ENCODE peak calls at places on chromosome 15, in ten cellular contexts. I is activated CD8-positive, alpha-beta memory T cell treated with anti-CD3 and anti-CD28 coated beads, Interleukin-2, amount 50 U/mL, for 48 hours; T is kidney glomerular epithelial cell; U is EL; Z is Daoy; O is AG04450; C is endothelial cell; X is HEK293T; J is renal cortical epithelial cell; B is epithelial cell of esophagus. A is an unnamed sample.

GRCh38 chr15:68637755-68638405 is 59.1 kb downstream of the CORO2B start:
- DNase-seq in C (no peak), U (no peak), Z (no peak), B (no peak), T (no peak), I (no peak), J (no peak), X (no peak), O (no peak), A (no peak)

GRCh38 chr15:44808557-44808956 is 72.2 kb downstream of the TRIM69 start:
- DNase-seq in I (no peak), U (no peak), J (no peak), X (no peak), T (no peak), O (no peak), B (no peak), Z (no peak), C (no peak), A (no peak)

GRCh38 chr15:100780208-100780800 is 99.3 kb upstream of the ALDH1A3 start:
- DNase-seq in J (no peak), X (no peak), I (peak; percentile 35), B (no peak), C (no peak), U (no peak), Z (peak; percentile 0), T (no peak), O (no peak), A (no peak)

GRCh38 chr15:41936155-41936554 is 36.2 kb downstream of the EHD4 start:
- DNase-seq in T (no peak), I (no peak), U (no peak), C (no peak), Z (no peak), B (no peak), O (no peak), X (no peak), J (no peak), A (no peak)

GRCh38 chr15:31304736-31305365 is 21.8 kb upstream of the KLF13 start:
- DNase-seq in O (no peak), C (no peak), X (no peak), J (no peak), Z (no peak), T (no peak), I (no peak), U (no peak), B (no peak), A (no peak)

GRCh38 chr15:26087395-26087794 is 224.3 kb upstream of the ATP10A start:
- DNase-seq in J (peak; percentile 13), I (no peak), X (no peak), B (peak; percentile 69), C (no peak), Z (peak; percentile 60), O (no peak), U (peak; percentile 71), T (peak; percentile 21), A (peak; percentile 11)

GRCh38 chr15:81312790-81313543 is 11.0 kb downstream of the STARD5 start:
- DNase-seq in J (peak; percentile 99), O (peak; percentile 95), I (no peak), B (peak; percentile 99), C (no peak), X (no peak), U (peak; percentile 98), Z (peak; percentile 95), T (peak; percentile 98), A (no peak)

GRCh38 chr15:29556385-29556784 is 265.9 kb downstream of the TJP1 start:
- DNase-seq in C (no peak), U (no peak), Z (no peak), X (no peak), T (peak; percentile 15), O (no peak), B (no peak), I (no peak), J (no peak), A (no peak)

A was measured in WERI-Rb-1.